ENCODE peak calls at places on chromosomes 11 and 22, in eight cellular contexts. K, Q, U, R, V, D, X and F are unnamed samples.

GRCh38 chr11:76770642-76771445 is 12.3 kb upstream of the TSKU start:
- DNase-seq in K (no peak), Q (peak), U (no peak), R (peak), V (no peak), D (no peak), X (no peak), F (no peak)

GRCh38 chr11:126440792-126441514 is 85.5 kb downstream of the ST3GAL4 start:
- DNase-seq in K (peak), Q (peak), U (peak), R (peak), V (peak), D (peak), X (peak), F (peak)

GRCh38 chr11:70913715-70914231 is 338.6 kb downstream of the SHANK2 start:
- DNase-seq in K (no peak), Q (no peak), U (no peak), R (no peak), V (no peak), D (no peak), X (peak), F (no peak)

GRCh38 chr11:10659339-10660216 is 34.0 kb downstream of the IRAG1 start:
- DNase-seq in K (peak), Q (peak), U (no peak), R (peak), V (no peak), D (no peak), X (no peak), F (no peak)

GRCh38 chr22:23182289-23183106 is 2.2 kb downstream of the BCR start:
- DNase-seq in K (peak), Q (peak), U (no peak), R (peak), V (peak), D (no peak), X (no peak), F (no peak)

GRCh38 chr11:830295-831131 is 2.2 kb upstream of the CD151 start:
- DNase-seq in K (peak), Q (no peak), U (peak), R (peak), V (peak), D (no peak), X (no peak), F (no peak)

GRCh38 chr11:126233391-126233790 is 21.8 kb downstream of the FAM118B start:
- DNase-seq in K (no peak), Q (no peak), U (no peak), R (no peak), V (no peak), D (no peak), X (no peak), F (no peak)

GRCh38 chr11:86809561-86809960 is 9.2 kb downstream of the PRSS23 start:
- DNase-seq in K (no peak), Q (no peak), U (no peak), R (no peak), V (no peak), D (no peak), X (no peak), F (no peak)

GRCh38 chr22:31998784-31999435 is 44.2 kb upstream of the SLC5A1 start:
- DNase-seq in K (no peak), Q (no peak), U (no peak), R (no peak), V (no peak), D (no peak), X (no peak), F (no peak)

GRCh38 chr11:2825261-2825885 is 60.2 kb downstream of the CDKN1C start:
- DNase-seq in K (no peak), Q (no peak), U (peak), R (peak), V (no peak), D (no peak), X (no peak), F (no peak)

GRCh38 chr22:49026476-49027121 is 801.1 kb downstream of the BRD1 start:
- DNase-seq in K (no peak), Q (no peak), U (no peak), R (no peak), V (no peak), D (no peak), X (peak), F (no peak)

GRCh38 chr22:49964136-49964492 is 3.5 kb downstream of the PIM3 start:
- DNase-seq in K (peak), Q (no peak), U (no peak), R (no peak), V (peak), D (no peak), X (no peak), F (no peak)

GRCh38 chr22:37431811-37432707 is 4.8 kb upstream of the ELFN2 start:
- DNase-seq in K (peak), Q (peak), U (no peak), R (peak), V (no peak), D (no peak), X (no peak), F (no peak)

GRCh38 chr11:1333091-1333772 is 23.8 kb upstream of the TOLLIP start:
- DNase-seq in K (peak), Q (no peak), U (no peak), R (no peak), V (no peak), D (no peak), X (no peak), F (no peak)

GRCh38 chr22:49765091-49765771 is 62.4 kb downstream of the BRD1 start:
- DNase-seq in K (peak), Q (no peak), U (no peak), R (no peak), V (no peak), D (no peak), X (no peak), F (no peak)